ENCODE peak calls at places on chromosomes 1 and 21, in five cellular contexts. B, K, Y, L and P are unnamed samples.

GRCh38 chr1:215631489-215631888 is 64.4 kb downstream of the KCTD3 start:
- DNase-seq in B (no peak), K (no peak), Y (no peak), L (no peak), P (no peak)

GRCh38 chr21:39461419-39461818 is 9.6 kb downstream of the SH3BGR start:
- DNase-seq in B (no peak), K (no peak), Y (no peak), L (no peak), P (no peak)

GRCh38 chr1:27368872-27369703 is 2.3 kb upstream of the MAP3K6 start:
- DNase-seq in B (peak; percentile 51), K (no peak), Y (no peak), L (no peak), P (no peak)

GRCh38 chr1:46455951-46456350 is 33.7 kb upstream of the DMBX1 start:
- DNase-seq in B (no peak), K (no peak), Y (no peak), L (no peak), P (no peak)

GRCh38 chr1:58041621-58042020 is 504.9 kb downstream of the OMA1 start:
- DNase-seq in B (peak; percentile 10), K (no peak), Y (no peak), L (no peak), P (no peak)

GRCh38 chr1:225709101-225709500 is 56.2 kb upstream of the ENAH start:
- DNase-seq in B (no peak), K (no peak), Y (no peak), L (no peak), P (no peak)

GRCh38 chr1:53189061-53189460 is 7.6 kb upstream of the CPT2 start:
- DNase-seq in B (no peak), K (no peak), Y (no peak), L (no peak), P (no peak)

GRCh38 chr1:197393105-197393504 is 125.1 kb downstream of the CRB1 start:
- DNase-seq in B (peak; percentile 13), K (no peak), Y (no peak), L (no peak), P (no peak)

GRCh38 chr1:9010781-9011323 is 15.4 kb downstream of the SLC2A7 start:
- DNase-seq in B (no peak), K (peak; percentile 42), Y (no peak), L (peak; percentile 57), P (peak; percentile 36)

GRCh38 chr1:206717237-206717989 is 32.7 kb downstream of the MAPKAPK2 start:
- DNase-seq in B (no peak), K (no peak), Y (no peak), L (no peak), P (no peak)

GRCh38 chr1:110524311-110525249 is 5.6 kb upstream of the KCNA10 start:
- DNase-seq in B (peak; percentile 86), K (no peak), Y (no peak), L (peak; percentile 40), P (peak; percentile 24)

DNA sequence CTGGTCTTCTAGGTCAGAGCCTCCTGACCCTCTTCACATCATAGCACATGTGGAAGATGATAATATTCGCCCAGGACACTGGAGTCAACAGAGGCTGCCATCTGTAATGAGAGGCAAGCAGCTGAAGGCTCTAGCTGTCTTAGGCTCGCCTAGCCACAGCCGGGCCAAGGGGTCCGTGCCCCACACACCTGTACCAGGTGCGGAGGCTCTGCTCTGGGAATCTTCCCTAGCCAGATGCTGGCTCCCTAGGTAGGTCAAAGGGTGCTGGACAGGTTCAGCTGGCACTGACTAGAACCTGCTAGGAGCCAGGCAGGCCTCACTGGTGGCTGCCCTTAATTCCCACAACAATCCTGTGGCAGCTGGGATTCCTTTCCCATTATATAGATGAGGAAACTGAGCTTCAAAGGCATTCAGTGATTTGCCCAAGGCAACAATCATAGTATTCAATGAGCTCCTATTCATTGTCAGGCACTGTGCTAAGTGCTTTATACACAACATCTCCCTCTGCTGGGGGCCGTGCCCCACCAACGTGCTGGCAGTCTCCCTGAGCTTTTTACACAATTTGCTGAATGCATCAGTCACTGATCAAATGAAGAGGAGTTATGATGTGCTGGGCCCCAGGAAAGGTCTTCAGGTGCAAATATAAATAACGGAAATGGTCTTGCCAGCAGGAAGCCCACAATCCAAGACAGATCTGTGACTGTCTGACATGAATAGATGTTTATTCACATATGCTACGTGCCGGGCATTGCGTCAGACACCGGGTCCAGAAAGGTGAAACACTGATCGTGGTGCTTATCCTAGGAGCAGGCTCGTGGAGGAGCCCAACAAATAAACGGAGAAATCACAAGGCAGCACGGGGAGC is 58.0 kb downstream of the DDX20 start:
- DNase-seq in B (peak; percentile 21), K (no peak), Y (no peak), L (no peak), P (no peak)
- TF ChIP-seq CTCF in B (peak; percentile 26), K (no peak), Y (no peak), L (no peak), P (no peak)

DNA sequence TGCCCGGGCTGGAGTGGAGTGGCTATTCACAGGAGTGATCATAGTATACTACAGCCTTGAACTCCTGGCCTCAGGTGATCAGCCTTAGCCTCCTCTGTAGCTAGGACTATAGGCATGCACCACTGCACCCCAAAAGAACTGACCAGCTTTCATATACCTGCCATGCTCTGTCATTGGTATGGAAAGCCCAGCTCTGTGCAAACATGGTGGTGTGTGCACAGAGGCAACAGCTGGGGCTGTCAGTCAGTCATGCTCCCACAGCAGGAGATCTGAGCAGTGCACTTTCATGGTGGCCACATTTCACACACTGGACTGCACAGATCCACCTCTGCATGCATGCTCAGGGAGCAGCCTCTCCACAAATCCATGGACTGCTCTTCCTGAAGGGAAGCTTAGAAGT is 8.8 kb upstream of the JAK1 start:
- DNase-seq in B (no peak), K (no peak), Y (no peak), L (no peak), P (no peak)
- H3K4me1 ChIP-seq in B (peaks cover 5% of the 10 kb centered on the region), K (no peaks in the 10 kb centered on the region), Y (no peaks in the 10 kb centered on the region), L (no peaks in the 10 kb centered on the region), P (no peaks in the 10 kb centered on the region)

DNA sequence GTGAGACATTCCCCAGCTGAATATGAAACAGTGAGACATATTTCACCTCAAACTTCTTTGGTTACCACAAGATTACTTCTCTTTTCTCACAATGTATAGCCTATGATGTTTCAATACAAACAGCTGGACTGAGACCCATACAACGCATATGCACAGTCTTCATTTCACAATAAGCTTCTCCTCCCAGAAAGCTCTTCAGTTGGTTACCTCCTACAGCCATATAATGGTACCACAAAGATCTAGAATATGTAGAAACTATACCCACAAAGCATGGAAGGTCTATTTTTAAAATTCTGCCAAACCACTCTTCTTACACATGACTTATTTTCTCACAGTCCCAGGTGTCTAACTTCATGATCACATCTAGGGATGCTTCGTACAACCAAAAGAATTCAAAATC is 70.8 kb downstream of the JAK1 start:
- DNase-seq in B (no peak), K (no peak), Y (no peak), L (no peak), P (no peak)
- TF ChIP-seq CTCF in B (no peak), K (no peak), Y (no peak), L (no peak), P (no peak)

DNA sequence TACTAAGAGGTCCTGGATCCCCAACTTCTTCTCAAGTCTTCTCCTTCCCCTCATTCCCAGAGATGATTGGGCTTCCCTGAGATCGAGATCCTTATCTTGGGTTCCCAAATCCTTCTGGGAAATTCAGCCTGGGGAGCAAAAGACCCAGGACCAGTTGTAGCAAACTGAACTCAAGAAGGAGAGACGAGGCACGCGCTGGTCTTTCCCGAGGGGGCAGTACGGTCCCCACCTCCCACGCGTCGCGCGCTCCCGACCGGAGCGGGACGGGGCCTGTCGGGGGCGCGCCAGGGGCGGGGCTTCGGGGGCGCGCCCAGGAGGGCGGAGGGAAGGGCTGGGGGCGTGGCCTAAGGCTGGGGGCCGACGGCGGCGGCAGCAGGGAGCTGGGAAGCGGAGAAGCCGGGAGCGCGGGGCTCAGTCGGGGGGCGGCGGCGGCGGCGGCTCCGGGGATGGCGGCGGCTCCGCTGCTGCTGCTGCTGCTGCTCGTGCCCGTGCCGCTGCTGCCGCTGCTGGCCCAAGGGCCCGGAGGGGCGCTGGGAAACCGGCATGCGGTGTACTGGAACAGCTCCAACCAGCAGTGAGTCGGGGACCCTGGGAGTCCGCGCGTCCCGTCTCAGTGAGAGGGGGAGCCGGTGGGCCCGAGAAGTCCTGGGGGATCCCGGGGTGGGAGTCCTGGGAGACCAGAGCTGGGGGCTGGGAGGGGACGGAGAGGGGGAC is at the start of gene EFNA3:
- DNase-seq in B (peak; percentile 78), K (peak; percentile 69), Y (peak; percentile 80), L (peak; percentile 80), P (peak; percentile 86)
- H3K4me1 ChIP-seq in B (peaks cover 20% of the 10 kb centered on the region), K (peaks cover 45% of the 10 kb centered on the region), Y (peaks cover 33% of the 10 kb centered on the region), L (peaks cover 37% of the 10 kb centered on the region), P (peaks cover 39% of the 10 kb centered on the region)

DNA sequence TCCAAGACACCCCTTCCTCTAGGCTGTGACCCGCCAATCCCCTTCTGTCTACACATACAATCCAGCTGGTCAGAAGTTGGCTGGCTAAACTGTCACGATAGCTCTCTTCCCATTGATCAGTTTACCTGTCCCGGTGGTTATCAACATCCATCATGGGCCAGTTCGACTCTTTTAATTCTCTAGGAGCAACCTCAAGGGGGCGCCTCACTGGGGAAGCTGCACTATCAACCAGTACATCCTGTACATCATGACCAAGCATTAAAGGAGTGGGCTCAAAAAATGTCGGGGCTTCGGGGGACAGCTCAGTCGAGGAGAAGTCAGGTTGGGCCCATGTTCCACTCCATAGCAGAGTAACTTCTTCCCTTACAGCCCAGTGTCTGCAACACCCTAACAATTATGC is 53.2 kb upstream of the B3GALNT2 start:
- DNase-seq in B (peak; percentile 78), K (no peak), Y (no peak), L (no peak), P (peak; percentile 26)
- TF ChIP-seq CTCF in B (peak; percentile 77), K (no peak), Y (no peak), L (no peak), P (no peak)

DNA sequence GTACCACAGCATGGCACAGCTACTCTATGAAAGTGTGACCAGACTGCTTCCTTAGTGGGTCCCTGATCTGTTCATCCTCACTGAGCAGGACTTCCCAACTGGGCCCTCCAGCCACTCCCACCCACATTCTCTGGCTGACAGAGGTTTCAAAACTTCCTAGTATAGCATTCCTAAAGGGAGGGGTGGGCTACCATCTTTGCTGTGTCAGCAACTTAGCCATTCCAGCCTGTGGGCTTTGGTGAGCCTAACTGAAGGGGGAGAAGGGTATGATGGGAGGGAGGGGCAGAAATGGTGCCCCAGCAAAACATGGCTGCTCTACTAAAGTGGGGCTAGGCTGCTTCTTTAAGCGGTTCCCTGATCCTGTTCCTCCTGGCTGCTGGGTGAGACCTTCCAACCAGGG is 265.2 kb upstream of the ADGRL4 start:
- DNase-seq in B (no peak), K (no peak), Y (no peak), L (no peak), P (no peak)
- H3K4me1 ChIP-seq in B (no peaks in the 10 kb centered on the region), K (no peaks in the 10 kb centered on the region), Y (no peaks in the 10 kb centered on the region), L (no peaks in the 10 kb centered on the region), P (no peaks in the 10 kb centered on the region)

DNA sequence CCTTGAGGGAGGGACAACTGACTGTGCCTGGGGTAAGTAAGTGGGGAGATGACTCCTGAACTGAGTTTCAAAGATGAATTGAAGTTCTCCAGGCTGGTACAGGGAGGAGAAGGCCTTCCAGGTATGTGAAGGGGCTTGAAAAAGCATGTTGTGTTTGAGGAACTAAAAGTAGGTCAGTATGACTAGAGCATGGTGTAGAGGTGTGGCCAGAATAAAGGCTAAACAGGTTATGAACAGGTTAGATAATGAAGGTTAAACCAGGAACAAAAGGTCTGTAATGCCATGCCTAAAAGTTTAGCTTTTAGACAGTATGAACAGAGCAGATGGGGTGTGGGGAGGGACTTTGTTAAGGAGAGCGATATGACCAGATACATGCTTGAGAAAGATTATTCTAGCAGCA is 7.3 kb upstream of the CLSPN start:
- DNase-seq in B (no peak), K (no peak), Y (no peak), L (no peak), P (no peak)
- TF ChIP-seq CTCF in B (no peak), K (no peak), Y (no peak), L (no peak), P (no peak)